ENCODE peak calls at places on chromosomes 7 and 10, in six cellular contexts. P, T, D, A, O and K are unnamed samples.

GRCh38 chr7:104548861-104549260 is 220.5 kb downstream of the LHFPL3 start:
- DNase-seq in P (no peak), T (no peak), D (no peak), A (peak; percentile 46), O (peak; percentile 33), K (no peak)

GRCh38 chr10:63388421-63389031 is 77.3 kb downstream of the JMJD1C start:
- DNase-seq in P (no peak), T (no peak), D (no peak), A (no peak), O (no peak), K (no peak)

GRCh38 chr10:24208661-24209420 is at the start of gene KIAA1217:
- DNase-seq in P (peak; percentile 31), T (peak; percentile 64), D (peak; percentile 56), A (no peak), O (peak; percentile 87), K (no peak)

GRCh38 chr10:95818663-95819062 is 62.7 kb downstream of the ENTPD1 start:
- DNase-seq in P (no peak), T (no peak), D (peak; percentile 87), A (no peak), O (peak; percentile 48), K (no peak)

GRCh38 chr7:37109853-37110252 is 338.8 kb downstream of the ELMO1 start:
- DNase-seq in P (no peak), T (no peak), D (no peak), A (no peak), O (peak; percentile 70), K (no peak)

GRCh38 chr7:5425507-5426225 is 2.0 kb upstream of the TNRC18 start:
- DNase-seq in P (peak; percentile 68), T (peak; percentile 74), D (peak; percentile 92), A (peak; percentile 95), O (peak; percentile 97), K (no peak)

GRCh38 chr7:43625453-43625852 is 42.5 kb downstream of the STK17A start:
- DNase-seq in P (no peak), T (no peak), D (no peak), A (no peak), O (peak; percentile 50), K (peak; percentile 20)

GRCh38 chr10:70007116-70007820 is 45.4 kb upstream of the MACROH2A2 start:
- DNase-seq in P (no peak), T (no peak), D (peak; percentile 62), A (no peak), O (no peak), K (no peak)

GRCh38 chr7:92634924-92635519 is 44.8 kb upstream of the FAM133B start:
- DNase-seq in P (no peak), T (peak; percentile 37), D (peak; percentile 75), A (no peak), O (peak; percentile 41), K (no peak)

GRCh38 chr7:112212516-112213036 is 6.1 kb downstream of the ZNF277 start:
- DNase-seq in P (no peak), T (no peak), D (peak; percentile 54), A (no peak), O (peak; percentile 75), K (no peak)

GRCh38 chr10:132069849-132070182 is 4.1 kb downstream of the JAKMIP3 start:
- DNase-seq in P (no peak), T (no peak), D (no peak), A (no peak), O (no peak), K (no peak)

GRCh38 chr7:110017405-110017804 is 1073.5 kb upstream of the LRRN3 start:
- DNase-seq in P (no peak), T (no peak), D (no peak), A (no peak), O (no peak), K (no peak)

GRCh38 chr10:43254881-43255643 is 11.8 kb downstream of the RASGEF1A start:
- DNase-seq in P (no peak), T (peak; percentile 15), D (no peak), A (no peak), O (no peak), K (no peak)

GRCh38 chr7:155458317-155459132 is 596 bp downstream of the EN2 start:
- DNase-seq in P (peak; percentile 41), T (no peak), D (no peak), A (peak; percentile 44), O (no peak), K (no peak)